ENCODE peak calls at places on chromosomes 2 and 18, in nine cellular contexts. One of them, this sample, is unnamed.

GRCh38 chr2:206477296-206477695 is 34.0 kb downstream of the ADAM23 start:
- DNase-seq in breast epithelium: no peak
- DNase-seq in PC-9: no peak
- DNase-seq in IMR-90: peak; percentile 58
- DNase-seq in transverse colon: no peak
- DNase-seq in naive thymus-derived CD4-positive, alpha-beta T cell: no peak
- DNase-seq in right cardiac atrium: no peak
- DNase-seq in endodermal cell: no peak
- DNase-seq in right lobe of liver: no peak
- DNase-seq in this sample: no peak

GRCh38 chr2:219403861-219404260 is 14.3 kb upstream of the DES start:
- DNase-seq in PC-9: no peak
- DNase-seq in right cardiac atrium: peak; percentile 20
- DNase-seq in right lobe of liver: no peak
- DNase-seq in breast epithelium: no peak
- DNase-seq in transverse colon: no peak
- DNase-seq in IMR-90: no peak
- DNase-seq in endodermal cell: no peak
- DNase-seq in naive thymus-derived CD4-positive, alpha-beta T cell: no peak
- DNase-seq in this sample: no peak

GRCh38 chr18:50806208-50806616 is 13.6 kb downstream of the MRO start:
- DNase-seq in right cardiac atrium: peak; percentile 59
- DNase-seq in transverse colon: peak; percentile 28
- DNase-seq in right lobe of liver: peak; percentile 62
- DNase-seq in naive thymus-derived CD4-positive, alpha-beta T cell: no peak
- DNase-seq in PC-9: no peak
- DNase-seq in IMR-90: no peak
- DNase-seq in endodermal cell: peak; percentile 70
- DNase-seq in breast epithelium: no peak
- DNase-seq in this sample: no peak

GRCh38 chr2:152433289-152433688 is 98.3 kb downstream of the FMNL2 start:
- DNase-seq in breast epithelium: no peak
- DNase-seq in PC-9: no peak
- DNase-seq in naive thymus-derived CD4-positive, alpha-beta T cell: no peak
- DNase-seq in right lobe of liver: no peak
- DNase-seq in transverse colon: no peak
- DNase-seq in endodermal cell: no peak
- DNase-seq in IMR-90: no peak
- DNase-seq in right cardiac atrium: no peak
- DNase-seq in this sample: no peak

GRCh38 chr18:32418148-32418547 is 52.5 kb downstream of the GAREM1 start:
- DNase-seq in breast epithelium: no peak
- DNase-seq in PC-9: no peak
- DNase-seq in right lobe of liver: no peak
- DNase-seq in right cardiac atrium: no peak
- DNase-seq in naive thymus-derived CD4-positive, alpha-beta T cell: no peak
- DNase-seq in transverse colon: no peak
- DNase-seq in endodermal cell: no peak
- DNase-seq in IMR-90: no peak
- DNase-seq in this sample: no peak

GRCh38 chr2:45190481-45190880 is 181.2 kb upstream of the SIX2 start:
- DNase-seq in breast epithelium: no peak
- DNase-seq in naive thymus-derived CD4-positive, alpha-beta T cell: no peak
- DNase-seq in transverse colon: no peak
- DNase-seq in endodermal cell: peak; percentile 77
- DNase-seq in IMR-90: peak; percentile 69
- DNase-seq in right cardiac atrium: no peak
- DNase-seq in right lobe of liver: no peak
- DNase-seq in PC-9: no peak
- DNase-seq in this sample: no peak

GRCh38 chr2:205372141-205372540 is 310.2 kb upstream of the NRP2 start:
- DNase-seq in transverse colon: no peak
- DNase-seq in PC-9: no peak
- DNase-seq in right cardiac atrium: no peak
- DNase-seq in right lobe of liver: no peak
- DNase-seq in IMR-90: peak; percentile 60
- DNase-seq in naive thymus-derived CD4-positive, alpha-beta T cell: no peak
- DNase-seq in breast epithelium: no peak
- DNase-seq in endodermal cell: no peak
- DNase-seq in this sample: no peak

GRCh38 chr2:121128741-121129659 is 156.0 kb downstream of the TFCP2L1 start:
- DNase-seq in breast epithelium: peak; percentile 71
- DNase-seq in naive thymus-derived CD4-positive, alpha-beta T cell: no peak
- DNase-seq in right lobe of liver: no peak
- DNase-seq in endodermal cell: peak; percentile 93
- DNase-seq in IMR-90: no peak
- DNase-seq in transverse colon: peak; percentile 89
- DNase-seq in PC-9: peak; percentile 82
- DNase-seq in right cardiac atrium: peak; percentile 66
- DNase-seq in this sample: peak; percentile 60

GRCh38 chr2:9235388-9236344 is 29.1 kb downstream of the ASAP2 start:
- DNase-seq in endodermal cell: no peak
- DNase-seq in right cardiac atrium: no peak
- DNase-seq in transverse colon: no peak
- DNase-seq in PC-9: no peak
- DNase-seq in IMR-90: peak; percentile 74
- DNase-seq in naive thymus-derived CD4-positive, alpha-beta T cell: no peak
- DNase-seq in breast epithelium: no peak
- DNase-seq in right lobe of liver: no peak
- DNase-seq in this sample: no peak

GRCh38 chr2:1854747-1855146 is 110.4 kb upstream of the PXDN start:
- DNase-seq in breast epithelium: no peak
- DNase-seq in naive thymus-derived CD4-positive, alpha-beta T cell: no peak
- DNase-seq in endodermal cell: peak; percentile 90
- DNase-seq in right cardiac atrium: no peak
- DNase-seq in IMR-90: peak; percentile 11
- DNase-seq in right lobe of liver: no peak
- DNase-seq in PC-9: no peak
- DNase-seq in transverse colon: no peak
- DNase-seq in this sample: no peak

GRCh38 chr2:63544017-63544627 is 44.2 kb downstream of the WDPCP start:
- DNase-seq in breast epithelium: no peak
- DNase-seq in right lobe of liver: no peak
- DNase-seq in right cardiac atrium: no peak
- DNase-seq in IMR-90: peak; percentile 2
- DNase-seq in endodermal cell: no peak
- DNase-seq in naive thymus-derived CD4-positive, alpha-beta T cell: no peak
- DNase-seq in PC-9: no peak
- DNase-seq in transverse colon: no peak
- DNase-seq in this sample: no peak

GRCh38 chr2:9250091-9250490 is 43.5 kb downstream of the ASAP2 start:
- DNase-seq in breast epithelium: no peak
- DNase-seq in transverse colon: no peak
- DNase-seq in right cardiac atrium: no peak
- DNase-seq in PC-9: no peak
- DNase-seq in right lobe of liver: no peak
- DNase-seq in naive thymus-derived CD4-positive, alpha-beta T cell: no peak
- DNase-seq in endodermal cell: no peak
- DNase-seq in IMR-90: no peak
- DNase-seq in this sample: no peak

GRCh38 chr2:238856713-238857567 is 9.1 kb downstream of the TWIST2 start:
- DNase-seq in transverse colon: no peak
- DNase-seq in breast epithelium: no peak
- DNase-seq in right lobe of liver: no peak
- DNase-seq in endodermal cell: peak; percentile 39
- DNase-seq in naive thymus-derived CD4-positive, alpha-beta T cell: no peak
- DNase-seq in PC-9: no peak
- DNase-seq in right cardiac atrium: no peak
- DNase-seq in IMR-90: no peak
- DNase-seq in this sample: no peak

GRCh38 chr18:37987901-37988300 is 422.3 kb upstream of the CELF4 start:
- DNase-seq in PC-9: no peak
- DNase-seq in right cardiac atrium: no peak
- DNase-seq in naive thymus-derived CD4-positive, alpha-beta T cell: no peak
- DNase-seq in IMR-90: no peak
- DNase-seq in endodermal cell: no peak
- DNase-seq in transverse colon: no peak
- DNase-seq in breast epithelium: no peak
- DNase-seq in right lobe of liver: no peak
- DNase-seq in this sample: no peak

GRCh38 chr2:206881708-206882335 is 57.5 kb upstream of the CPO start:
- DNase-seq in naive thymus-derived CD4-positive, alpha-beta T cell: no peak
- DNase-seq in breast epithelium: no peak
- DNase-seq in PC-9: no peak
- DNase-seq in right cardiac atrium: no peak
- DNase-seq in transverse colon: no peak
- DNase-seq in IMR-90: no peak
- DNase-seq in right lobe of liver: no peak
- DNase-seq in endodermal cell: no peak
- DNase-seq in this sample: no peak

GRCh38 chr2:11784747-11785610 is 38.5 kb downstream of the LPIN1 start:
- DNase-seq in right cardiac atrium: peak; percentile 76
- DNase-seq in IMR-90: peak; percentile 63
- DNase-seq in PC-9: no peak
- DNase-seq in right lobe of liver: no peak
- DNase-seq in transverse colon: peak; percentile 26
- DNase-seq in endodermal cell: peak; percentile 92
- DNase-seq in breast epithelium: no peak
- DNase-seq in naive thymus-derived CD4-positive, alpha-beta T cell: peak; percentile 24
- DNase-seq in this sample: no peak

GRCh38 chr2:222440670-222441422 is 16.5 kb downstream of the SGPP2 start:
- DNase-seq in right cardiac atrium: no peak
- DNase-seq in transverse colon: no peak
- DNase-seq in IMR-90: peak; percentile 71
- DNase-seq in PC-9: peak; percentile 59
- DNase-seq in breast epithelium: no peak
- DNase-seq in endodermal cell: peak; percentile 18
- DNase-seq in right lobe of liver: no peak
- DNase-seq in naive thymus-derived CD4-positive, alpha-beta T cell: no peak
- DNase-seq in this sample: no peak

GRCh38 chr2:174009488-174010223 is 44.5 kb upstream of the SP3 start:
- DNase-seq in endodermal cell: no peak
- DNase-seq in transverse colon: no peak
- DNase-seq in IMR-90: peak; percentile 64
- DNase-seq in breast epithelium: no peak
- DNase-seq in naive thymus-derived CD4-positive, alpha-beta T cell: no peak
- DNase-seq in right lobe of liver: no peak
- DNase-seq in right cardiac atrium: no peak
- DNase-seq in PC-9: no peak
- DNase-seq in this sample: no peak

GRCh38 chr2:226118471-226119429 is 680.9 kb downstream of the IRS1 start:
- DNase-seq in PC-9: peak; percentile 92
- DNase-seq in right cardiac atrium: no peak
- DNase-seq in naive thymus-derived CD4-positive, alpha-beta T cell: no peak
- DNase-seq in endodermal cell: no peak
- DNase-seq in right lobe of liver: no peak
- DNase-seq in transverse colon: no peak
- DNase-seq in breast epithelium: peak; percentile 67
- DNase-seq in IMR-90: peak; percentile 91
- DNase-seq in this sample: no peak

GRCh38 chr2:42764901-42765300 is 966 bp upstream of the OXER1 start:
- DNase-seq in breast epithelium: no peak
- DNase-seq in transverse colon: no peak
- DNase-seq in right cardiac atrium: no peak
- DNase-seq in PC-9: no peak
- DNase-seq in endodermal cell: no peak
- DNase-seq in IMR-90: no peak
- DNase-seq in naive thymus-derived CD4-positive, alpha-beta T cell: no peak
- DNase-seq in right lobe of liver: no peak
- DNase-seq in this sample: no peak
- H3K4me1 ChIP-seq in breast epithelium: no peaks in the 10 kb centered on the region
- H3K4me1 ChIP-seq in transverse colon: no peaks in the 10 kb centered on the region
- H3K4me1 ChIP-seq in right cardiac atrium: no peaks in the 10 kb centered on the region
- H3K4me1 ChIP-seq in PC-9: no peaks in the 10 kb centered on the region
- H3K4me1 ChIP-seq in endodermal cell: no peaks in the 10 kb centered on the region
- H3K4me1 ChIP-seq in IMR-90: no peaks in the 10 kb centered on the region
- H3K4me1 ChIP-seq in naive thymus-derived CD4-positive, alpha-beta T cell: no peaks in the 10 kb centered on the region
- H3K4me1 ChIP-seq in right lobe of liver: no peaks in the 10 kb centered on the region
- H3K4me1 ChIP-seq in this sample: peaks cover 3% of the 10 kb centered on the region

DNA sequence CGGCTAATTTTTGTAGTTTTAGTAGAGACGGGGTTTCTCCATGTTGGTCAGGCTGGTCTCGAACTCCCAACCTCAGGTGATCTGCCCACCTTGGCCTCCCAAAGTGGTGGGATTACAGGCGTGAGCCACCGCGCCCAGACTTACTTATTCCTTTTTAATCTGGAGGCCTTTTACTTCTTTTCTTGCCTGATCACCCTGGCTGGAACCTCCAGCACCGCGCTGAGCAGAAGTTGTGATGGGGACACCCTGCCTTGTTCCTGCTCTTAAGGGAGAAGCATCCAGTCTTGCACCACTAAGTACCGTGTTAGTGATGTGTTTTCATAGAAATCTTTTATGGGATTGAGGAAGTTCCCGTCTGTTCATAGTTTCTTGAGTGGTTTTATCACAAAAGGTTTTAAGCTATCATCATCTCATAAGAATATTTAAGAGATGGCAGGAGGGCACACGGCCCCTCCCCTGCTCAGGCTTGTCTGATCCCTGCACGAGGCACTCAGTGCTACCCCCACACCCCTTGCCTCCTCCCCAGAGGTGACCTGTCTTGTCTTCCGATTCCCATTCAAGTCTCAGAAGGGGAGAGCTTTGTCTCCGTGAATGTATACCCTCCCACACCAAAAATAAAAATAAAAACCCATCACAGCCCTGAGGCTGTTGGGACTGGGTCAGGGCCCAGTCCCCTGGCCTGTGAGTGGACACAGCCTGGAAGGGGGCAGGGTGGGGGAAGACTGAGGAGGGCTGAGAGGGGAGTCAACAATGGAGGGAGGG is 65.3 kb upstream of the SMAD7 start:
- DNase-seq in right lobe of liver: no peak
- DNase-seq in breast epithelium: peak; percentile 13
- DNase-seq in right cardiac atrium: no peak
- DNase-seq in endodermal cell: peak; percentile 38
- DNase-seq in naive thymus-derived CD4-positive, alpha-beta T cell: no peak
- DNase-seq in transverse colon: no peak
- DNase-seq in PC-9: no peak
- DNase-seq in IMR-90: no peak
- DNase-seq in this sample: no peak
- H3K27ac ChIP-seq in right lobe of liver: no peak overlapping the region
- H3K27ac ChIP-seq in breast epithelium: peak overlapping the region; percentile 36
- H3K27ac ChIP-seq in right cardiac atrium: no peak overlapping the region
- H3K27ac ChIP-seq in endodermal cell: no peak overlapping the region
- H3K27ac ChIP-seq in naive thymus-derived CD4-positive, alpha-beta T cell: no peak overlapping the region
- H3K27ac ChIP-seq in transverse colon: no peak overlapping the region
- H3K27ac ChIP-seq in PC-9: peak overlapping the region; percentile 73
- H3K27ac ChIP-seq in IMR-90: no peak overlapping the region
- H3K27ac ChIP-seq in this sample: no peak overlapping the region

GRCh38 chr2:215425021-215425782 is 10.7 kb downstream of the FN1 start:
- DNase-seq in naive thymus-derived CD4-positive, alpha-beta T cell: no peak
- DNase-seq in endodermal cell: no peak
- DNase-seq in breast epithelium: no peak
- DNase-seq in right cardiac atrium: no peak
- DNase-seq in PC-9: no peak
- DNase-seq in transverse colon: no peak
- DNase-seq in right lobe of liver: no peak
- DNase-seq in IMR-90: peak; percentile 44
- DNase-seq in this sample: no peak
- H3K4me1 ChIP-seq in naive thymus-derived CD4-positive, alpha-beta T cell: no peaks in the 10 kb centered on the region
- H3K4me1 ChIP-seq in endodermal cell: peaks cover 14% of the 10 kb centered on the region
- H3K4me1 ChIP-seq in breast epithelium: no peaks in the 10 kb centered on the region
- H3K4me1 ChIP-seq in right cardiac atrium: peaks cover 1% of the 10 kb centered on the region
- H3K4me1 ChIP-seq in PC-9: no peaks in the 10 kb centered on the region
- H3K4me1 ChIP-seq in transverse colon: no peaks in the 10 kb centered on the region
- H3K4me1 ChIP-seq in right lobe of liver: no peaks in the 10 kb centered on the region
- H3K4me1 ChIP-seq in IMR-90: peaks cover 5% of the 10 kb centered on the region
- H3K4me1 ChIP-seq in this sample: no peaks in the 10 kb centered on the region

DNA sequence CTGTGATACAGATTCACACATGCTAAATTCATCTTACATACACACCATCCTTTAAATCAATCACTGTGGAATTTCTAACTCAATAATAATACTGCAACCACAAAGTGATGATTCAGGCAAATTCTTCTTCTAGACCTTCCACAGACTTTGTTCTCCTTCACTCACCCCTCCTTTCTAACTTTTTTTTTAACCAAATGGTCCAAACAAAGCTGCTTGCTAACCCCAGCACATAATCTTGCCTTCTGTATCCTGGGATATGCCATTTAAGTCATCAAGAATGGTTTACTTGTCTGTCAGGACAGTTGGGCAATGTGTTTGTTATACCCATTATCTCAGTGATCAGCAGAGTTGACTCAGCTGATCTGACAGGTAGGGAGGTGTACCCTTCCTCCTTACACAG is 10.0 kb downstream of the SLC40A1 start:
- DNase-seq in transverse colon: no peak
- DNase-seq in PC-9: no peak
- DNase-seq in naive thymus-derived CD4-positive, alpha-beta T cell: no peak
- DNase-seq in endodermal cell: no peak
- DNase-seq in right lobe of liver: no peak
- DNase-seq in IMR-90: peak; percentile 84
- DNase-seq in breast epithelium: no peak
- DNase-seq in right cardiac atrium: no peak
- DNase-seq in this sample: no peak
- H3K27ac ChIP-seq in transverse colon: no peak overlapping the region
- H3K27ac ChIP-seq in PC-9: no peak overlapping the region
- H3K27ac ChIP-seq in naive thymus-derived CD4-positive, alpha-beta T cell: peak overlapping the region; percentile 17
- H3K27ac ChIP-seq in endodermal cell: no peak overlapping the region
- H3K27ac ChIP-seq in right lobe of liver: peak overlapping the region; percentile 5
- H3K27ac ChIP-seq in IMR-90: no peak overlapping the region
- H3K27ac ChIP-seq in breast epithelium: no peak overlapping the region
- H3K27ac ChIP-seq in right cardiac atrium: no peak overlapping the region
- H3K27ac ChIP-seq in this sample: no peak overlapping the region